ENCODE peak calls at places on chromosomes 16 and 17, in four cellular contexts. M is GM12878, B is K562, K is HL-60. O is an unnamed sample.

GRCh38 chr17:36117505-36118382 is 14.1 kb downstream of the CCL4 start:
- DNase-seq in M (no peak), B (no peak), K (no peak), O (no peak)

GRCh38 chr16:49598386-49599170 is 225.0 kb downstream of the C16orf78 start:
- DNase-seq in M (peak), B (no peak), K (no peak), O (peak)

GRCh38 chr17:62761884-62762283 is 46.2 kb downstream of the MARCHF10 start:
- DNase-seq in M (no peak), B (no peak), K (no peak), O (no peak)

GRCh38 chr17:7883781-7884386 is 4.7 kb upstream of the CHD3 start:
- DNase-seq in M (no peak), B (peak), K (no peak), O (no peak)

GRCh38 chr16:85712841-85713240 is 24.1 kb upstream of the GINS2 start:
- DNase-seq in M (no peak), B (no peak), K (no peak), O (no peak)

GRCh38 chr16:85068746-85069145 is 41.2 kb downstream of the KIAA0513 start:
- DNase-seq in M (no peak), B (no peak), K (no peak), O (no peak)

GRCh38 chr16:19116711-19117449 is 3.1 kb downstream of the ITPRIPL2 start:
- DNase-seq in M (no peak), B (no peak), K (no peak), O (no peak)

GRCh38 chr17:17853811-17854527 is 17.2 kb upstream of the SREBF1 start:
- DNase-seq in M (no peak), B (no peak), K (no peak), O (no peak)

GRCh38 chr16:21260870-21261791 is 17.0 kb downstream of the CRYM start:
- DNase-seq in M (no peak), B (peak), K (no peak), O (no peak)

DNA sequence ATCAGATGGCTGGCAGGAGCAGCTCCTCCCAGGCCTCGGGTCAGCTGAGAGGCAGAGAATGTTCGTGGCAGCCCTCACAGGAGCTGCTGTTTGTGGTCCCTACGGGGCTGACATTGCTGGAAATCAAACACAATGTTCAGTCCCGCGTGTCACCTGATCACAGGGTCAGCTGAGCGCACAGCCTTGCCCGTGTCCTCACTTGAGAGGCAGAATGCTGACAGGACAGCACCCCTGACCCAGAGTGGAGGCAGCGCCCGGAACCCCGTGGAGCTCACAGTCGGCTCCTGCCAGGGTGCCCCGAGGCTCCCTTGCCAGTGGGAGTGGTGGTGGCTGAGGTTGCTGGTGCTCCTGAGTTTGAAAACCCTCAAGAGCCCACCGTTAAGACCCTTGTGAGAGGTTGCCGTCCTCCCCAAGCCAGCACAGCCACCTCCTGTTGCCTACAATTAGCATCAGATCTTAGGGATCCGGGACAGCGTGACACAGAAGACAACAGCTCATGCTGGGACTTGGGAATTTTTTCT is 3.6 kb upstream of the CHMP6 start:
- DNase-seq in M (no peak), B (no peak), K (no peak), O (no peak)
- TF ChIP-seq POLR2AphosphoS5 in M (no peak), B (no peak), K (no peak), O (no peak)

DNA sequence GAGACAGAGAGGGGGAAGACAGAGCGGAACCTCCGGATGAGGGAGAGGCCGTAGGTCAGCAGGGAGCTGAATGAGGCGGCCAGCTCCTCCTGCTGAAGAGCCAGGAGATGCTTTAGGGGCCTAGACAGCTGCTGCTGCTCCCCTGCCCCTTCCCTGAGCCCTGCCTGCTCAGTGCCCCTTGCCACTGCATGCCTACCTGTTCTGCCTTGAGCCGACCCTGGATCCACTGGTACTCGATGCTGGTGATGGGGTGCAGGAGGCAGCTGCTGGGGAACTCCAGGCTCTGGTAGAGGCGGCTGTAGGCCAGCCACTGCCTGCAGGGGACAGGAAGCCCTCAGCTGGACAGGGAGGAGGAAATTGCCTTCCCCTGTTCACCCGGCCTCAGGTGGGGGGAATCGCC is 7.6 kb downstream of the UNC13D start:
- DNase-seq in M (no peak), B (no peak), K (no peak), O (no peak)
- TF ChIP-seq SPI1 in M (no peak), B (no peak), K (no peak), O (no peak)

DNA sequence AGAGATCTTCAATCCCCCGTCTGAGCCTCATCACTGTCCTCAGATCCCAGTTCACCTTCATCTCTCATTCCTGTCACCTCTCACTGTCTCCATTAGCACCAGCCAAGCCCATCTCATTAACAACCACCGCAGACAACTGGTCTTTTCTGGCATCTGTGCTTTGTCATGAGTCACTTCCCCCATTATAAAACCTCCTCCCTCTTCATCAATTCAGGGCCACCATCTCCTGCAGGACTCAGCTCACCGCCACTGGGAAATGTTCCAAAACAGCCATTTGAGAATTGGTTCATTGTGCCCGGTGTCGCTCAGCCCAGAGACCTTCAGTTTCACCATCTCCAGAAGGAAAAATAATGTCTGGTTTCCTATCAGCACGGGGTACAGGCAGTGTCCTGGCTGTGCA is 56.9 kb upstream of the TEKT3 start:
- DNase-seq in M (no peak), B (no peak), K (no peak), O (no peak)
- TF ChIP-seq POLR2AphosphoS5 in M (no peak), B (no peak), K (no peak), O (no peak)

GRCh38 chr16:927406-927805 is 43.4 kb downstream of the LMF1 start:
- DNase-seq in M (no peak), B (no peak), K (no peak), O (no peak)
- TF ChIP-seq SPI1 in M (no peak), B (no peak), K (no peak), O (no peak)

GRCh38 chr17:38558751-38559024 is 47.1 kb downstream of the SRCIN1 start:
- DNase-seq in M (no peak), B (no peak), K (no peak), O (no peak)

GRCh38 chr17:38559880-38560230 is 45.9 kb downstream of the SRCIN1 start:
- DNase-seq in M (no peak), B (no peak), K (no peak), O (no peak)

GRCh38 chr17:38559025-38559879 is 46.5 kb downstream of the SRCIN1 start:
- DNase-seq in M (peak), B (peak), K (peak), O (peak)

GRCh38 chr17:38557395-38557794 is 48.4 kb downstream of the SRCIN1 start:
- DNase-seq in M (no peak), B (no peak), K (no peak), O (no peak)

DNA sequence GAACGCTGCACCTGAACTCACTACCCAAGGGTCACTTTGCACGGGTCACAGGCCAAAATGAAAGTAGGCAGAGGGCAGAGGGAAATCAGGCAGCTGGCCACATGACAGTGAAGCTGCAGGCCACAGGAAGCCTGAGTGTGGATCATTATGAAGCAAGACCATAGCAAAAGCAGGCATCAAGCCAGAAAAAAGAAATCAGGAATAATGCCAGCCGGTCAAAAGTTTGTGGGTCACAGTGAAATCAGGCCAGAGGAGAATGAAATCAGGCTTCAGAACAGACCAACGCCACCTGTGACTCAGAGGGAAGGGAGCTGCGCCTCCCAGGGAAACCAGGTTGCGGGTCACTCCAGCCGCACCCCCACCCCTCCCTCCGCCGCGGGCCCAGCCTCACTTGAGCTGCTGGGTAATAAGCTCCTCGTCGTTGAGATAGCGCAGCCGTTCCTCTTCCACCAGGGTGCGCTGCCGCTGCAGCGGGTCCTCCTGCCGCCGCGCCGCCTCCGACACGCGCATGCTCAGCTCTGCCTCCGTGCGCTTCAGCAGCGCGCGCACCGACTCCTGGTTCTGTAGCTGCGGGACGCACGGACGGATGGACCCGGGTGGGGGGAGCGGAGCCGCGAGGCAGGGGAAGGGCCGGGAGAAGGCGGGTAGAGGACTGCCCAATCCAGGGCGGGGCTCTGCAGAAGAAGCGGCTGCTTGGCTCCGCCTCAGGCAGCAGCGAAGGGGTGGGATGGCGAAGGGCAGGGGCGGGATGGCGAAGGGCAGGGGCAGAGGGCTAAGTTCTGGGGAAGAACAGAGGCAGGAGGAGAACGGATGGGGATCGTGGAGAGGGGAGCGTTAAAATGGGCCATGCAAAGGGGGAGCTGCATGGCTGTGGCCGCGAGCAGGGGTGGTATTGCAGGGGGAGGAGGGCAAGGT is 47.7 kb downstream of the SRCIN1 start:
- DNase-seq in M (peak), B (peak), K (peak), O (peak)
- TF ChIP-seq POLR2AphosphoS5 in M (no peak), B (no peak), K (no peak), O (no peak)

O was measured in GM12891.